ENCODE peak calls at places on chromosomes 7 and 10, in seven cellular contexts. G is vagina, V is K562, U is HepG2, I is HCT116, E is sigmoid colon, C is stomach. W is an unnamed sample.

GRCh38 chr10:5975641-5976473 is 1.5 kb downstream of the IL15RA start:
- DNase-seq in I (no peak), E (peak; percentile 85), V (no peak), U (no peak), C (peak; percentile 49), G (no peak), W (peak; percentile 93)

GRCh38 chr10:63553031-63553430 is 31.8 kb downstream of the REEP3 start:
- DNase-seq in C (no peak), I (peak; percentile 70), U (no peak), E (no peak), V (no peak), G (no peak), W (no peak)

GRCh38 chr10:99358101-99358500 is 28.9 kb downstream of the CNNM1 start:
- DNase-seq in I (no peak), U (peak; percentile 71), E (no peak), C (no peak), G (no peak), V (no peak), W (no peak)

GRCh38 chr7:107387077-107387476 is 82.8 kb upstream of the GPR22 start:
- DNase-seq in I (no peak), C (no peak), G (no peak), E (no peak), U (no peak), V (no peak), W (no peak)

GRCh38 chr10:31749981-31750850 is 178.4 kb downstream of the ARHGAP12 start:
- DNase-seq in C (no peak), U (no peak), V (no peak), E (peak; percentile 78), G (no peak), I (no peak), W (no peak)

GRCh38 chr10:79473511-79474095 is 28.2 kb upstream of the ZCCHC24 start:
- DNase-seq in I (no peak), E (no peak), C (no peak), G (no peak), U (no peak), V (no peak), W (no peak)

GRCh38 chr7:22952306-22953011 is 61.5 kb downstream of the HYCC1 start:
- DNase-seq in I (no peak), E (no peak), U (no peak), C (no peak), V (no peak), G (no peak), W (no peak)

GRCh38 chr10:1109795-1110673 is 53.8 kb downstream of the WDR37 start:
- DNase-seq in E (no peak), G (no peak), I (peak; percentile 58), V (peak; percentile 70), U (peak; percentile 73), C (peak; percentile 49), W (no peak)

GRCh38 chr7:147412782-147413186 is 1177.8 kb upstream of the C7orf33 start:
- DNase-seq in G (no peak), C (no peak), U (peak; percentile 1), V (no peak), E (no peak), I (no peak), W (no peak)

GRCh38 chr10:133465950-133466474 is 12.3 kb downstream of the SCART1 start:
- DNase-seq in V (no peak), G (no peak), U (no peak), E (no peak), I (no peak), C (no peak), W (peak; percentile 80)

GRCh38 chr10:69360485-69361302 is 56.0 kb downstream of the TACR2 start:
- DNase-seq in E (peak; percentile 93), I (no peak), V (no peak), G (no peak), C (peak; percentile 94), U (no peak), W (no peak)

GRCh38 chr10:11823122-11823988 is at the start of gene PROSER2:
- DNase-seq in G (no peak), E (no peak), V (peak; percentile 82), C (peak; percentile 72), U (no peak), I (peak; percentile 27), W (no peak)

GRCh38 chr10:63376560-63377304 is 89.0 kb downstream of the JMJD1C start:
- DNase-seq in G (no peak), V (no peak), E (no peak), C (no peak), U (no peak), I (no peak), W (no peak)

GRCh38 chr10:86329896-86330680 is 36.5 kb downstream of the GRID1 start:
- DNase-seq in G (no peak), U (no peak), I (no peak), E (peak; percentile 53), V (no peak), C (no peak), W (no peak)

GRCh38 chr10:71616817-71617654 is 102.5 kb downstream of the C10orf105 start:
- DNase-seq in V (no peak), G (no peak), C (no peak), I (no peak), U (no peak), E (no peak), W (no peak)

GRCh38 chr10:48187713-48188541 is 86.6 kb downstream of the FRMPD2 start:
- DNase-seq in C (no peak), U (peak; percentile 76), I (no peak), G (no peak), V (no peak), E (no peak), W (peak; percentile 91)

GRCh38 chr10:124252097-124252715 is 158.8 kb upstream of the CHST15 start:
- DNase-seq in V (no peak), I (no peak), E (no peak), G (no peak), C (no peak), U (no peak), W (no peak)

GRCh38 chr10:22630229-22631174 is 83.9 kb downstream of the PIP4K2A start:
- DNase-seq in I (no peak), U (no peak), G (no peak), V (peak; percentile 33), C (no peak), E (no peak), W (no peak)

GRCh38 chr7:148944935-148945934 is 61.1 kb upstream of the EZH2 start:
- DNase-seq in E (no peak), I (no peak), C (no peak), G (no peak), V (no peak), U (no peak), W (no peak)

GRCh38 chr10:49140306-49141175 is 6.7 kb upstream of the FAM170B start:
- DNase-seq in V (no peak), U (no peak), I (no peak), G (no peak), E (no peak), C (no peak), W (no peak)

GRCh38 chr10:137606-138005 is 2.4 kb downstream of the ZMYND11 start:
- DNase-seq in I (no peak), V (no peak), E (no peak), U (no peak), G (no peak), C (no peak), W (no peak)

GRCh38 chr10:86345296-86346168 is 21.1 kb downstream of the GRID1 start:
- DNase-seq in C (no peak), V (no peak), I (peak; percentile 51), U (no peak), E (peak; percentile 53), G (no peak), W (no peak)

GRCh38 chr7:134875867-134876266 is 96.4 kb downstream of the CALD1 start:
- DNase-seq in I (no peak), V (no peak), C (no peak), G (no peak), E (no peak), U (no peak), W (no peak)
- TF ChIP-seq POLR2AphosphoS5 in I (no peak), V (no peak), C (no peak), G (no peak), E (peak; percentile 51), U (no peak), W (peak; percentile 83)

DNA sequence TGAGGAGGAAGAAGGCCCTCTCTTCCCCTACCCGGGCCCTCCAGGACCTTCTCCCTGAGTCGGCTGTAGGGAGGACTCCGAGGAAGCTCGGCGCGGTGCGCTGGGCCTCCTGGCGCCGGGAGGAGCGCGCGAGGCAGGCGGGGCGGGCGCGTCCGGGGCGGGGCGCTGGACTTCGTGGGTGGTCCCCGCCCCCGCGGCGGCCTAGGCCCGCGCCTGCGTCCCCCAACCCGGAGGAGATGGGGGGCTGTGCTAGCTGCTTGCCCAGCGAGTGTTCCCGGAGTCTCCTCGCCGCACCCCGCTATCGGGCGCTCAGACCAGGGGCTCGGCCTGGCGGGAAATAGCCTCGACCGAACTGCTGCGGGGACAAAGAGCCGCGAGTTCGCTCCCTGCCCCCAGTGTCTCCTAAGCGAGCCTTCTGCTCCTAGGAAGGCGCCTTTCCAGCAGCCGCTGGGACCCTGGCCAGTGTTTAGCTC is 19.2 kb upstream of the SMO start:
- DNase-seq in U (no peak), E (peak; percentile 77), G (no peak), C (peak; percentile 54), I (no peak), V (peak; percentile 92), W (no peak)
- TF ChIP-seq POLR2A in U (no peak), E (no peak), G (no peak), C (no peak), I (no peak), V (no peak), W (no peak)

GRCh38 chr10:46092523-46093195 is 46.6 kb upstream of the MSMB start:
- DNase-seq in G (peak; percentile 40), V (no peak), E (no peak), C (no peak), U (no peak), I (no peak), W (peak; percentile 75)
- H3K4me3 ChIP-seq in G (no peak overlapping the region), V (no peak overlapping the region), E (no peak overlapping the region), C (no peak overlapping the region), U (peak overlapping the region; percentile 18), I (no peak overlapping the region), W (no peak overlapping the region)

GRCh38 chr7:127824682-127825081 is 172.7 kb downstream of the SND1 start:
- DNase-seq in V (no peak), I (no peak), U (peak; percentile 20), G (no peak), C (no peak), E (no peak), W (no peak)
- TF ChIP-seq POLR2AphosphoS5 in V (no peak), I (no peak), U (no peak), G (no peak), C (no peak), E (no peak), W (no peak)

DNA sequence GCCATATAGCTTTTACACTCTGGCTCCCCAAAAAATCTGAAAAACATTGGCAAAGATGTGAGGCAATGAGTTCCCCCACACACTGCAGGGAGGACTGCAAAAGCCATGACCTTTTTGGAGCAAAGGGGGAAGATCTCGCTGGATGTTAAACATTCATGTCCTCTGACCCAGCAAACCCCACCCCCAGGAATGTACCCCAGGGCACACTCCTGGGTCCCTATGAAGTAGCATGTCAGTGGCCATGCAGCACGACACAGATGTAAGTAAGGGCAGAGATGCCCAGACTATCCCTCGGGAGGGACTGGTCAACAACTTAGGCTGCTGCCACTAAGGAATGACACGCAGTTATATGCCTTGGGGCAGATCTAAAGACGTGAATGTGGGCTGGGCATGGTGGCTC is 100.6 kb downstream of the DLG5 start:
- DNase-seq in C (no peak), I (no peak), G (no peak), V (no peak), U (no peak), E (no peak), W (no peak)
- TF ChIP-seq POLR2A in C (no peak), I (no peak), G (no peak), V (no peak), U (no peak), E (no peak), W (no peak)